ENCODE peak calls at places on chromosomes 16 and 17, in four cellular contexts. Y, Z, S and C are unnamed samples.

GRCh38 chr17:58328195-58329034 is at the start of gene TSPOAP1:
- DNase-seq in Y (peak; percentile 83), Z (no peak), S (no peak), C (no peak)

GRCh38 chr17:41666336-41666680 is 22.4 kb upstream of the EIF1 start:
- DNase-seq in Y (peak; percentile 78), Z (peak; percentile 80), S (peak; percentile 55), C (no peak)

GRCh38 chr16:85321856-85322271 is 209.6 kb upstream of the CIBAR2 start:
- DNase-seq in Y (peak; percentile 88), Z (peak; percentile 94), S (peak; percentile 99), C (peak; percentile 95)

GRCh38 chr17:5131146-5131715 is 15.4 kb downstream of the USP6 start:
- DNase-seq in Y (no peak), Z (no peak), S (no peak), C (no peak)

GRCh38 chr17:57940653-57941329 is 14.4 kb downstream of the CUEDC1 start:
- DNase-seq in Y (no peak), Z (no peak), S (no peak), C (no peak)

GRCh38 chr17:77802811-77803220 is 155.7 kb upstream of the TNRC6C start:
- DNase-seq in Y (no peak), Z (peak; percentile 36), S (peak; percentile 74), C (no peak)

GRCh38 chr16:30526137-30526822 is at the start of gene ZNF768:
- DNase-seq in Y (peak; percentile 81), Z (peak; percentile 30), S (peak; percentile 26), C (no peak)

GRCh38 chr16:3235856-3236669 is 1.1 kb upstream of the ZNF200 start:
- DNase-seq in Y (peak; percentile 83), Z (no peak), S (no peak), C (no peak)

GRCh38 chr16:57266531-57267268 is 17.8 kb downstream of the PLLP start:
- DNase-seq in Y (peak; percentile 3), Z (no peak), S (no peak), C (no peak)

GRCh38 chr16:86306046-86306644 is 204.2 kb upstream of the FOXF1 start:
- DNase-seq in Y (no peak), Z (peak; percentile 59), S (no peak), C (no peak)

GRCh38 chr16:81817296-81817695 is 38.2 kb downstream of the PLCG2 start:
- DNase-seq in Y (no peak), Z (no peak), S (no peak), C (no peak)

GRCh38 chr17:78356163-78356713 is 3.6 kb downstream of the SOCS3 start:
- DNase-seq in Y (peak; percentile 87), Z (peak; percentile 94), S (peak; percentile 76), C (peak; percentile 65)

GRCh38 chr17:28514571-28515002 is 8.4 kb downstream of the FOXN1 start:
- DNase-seq in Y (peak; percentile 89), Z (no peak), S (no peak), C (no peak)

GRCh38 chr17:32323784-32324590 is 18.0 kb downstream of the C17orf75 start:
- DNase-seq in Y (no peak), Z (peak; percentile 52), S (no peak), C (no peak)

GRCh38 chr17:16391451-16391850 is 10.6 kb downstream of the UBB start:
- DNase-seq in Y (no peak), Z (no peak), S (no peak), C (no peak)

GRCh38 chr16:24514096-24514495 is 25.3 kb upstream of the RBBP6 start:
- DNase-seq in Y (no peak), Z (no peak), S (no peak), C (no peak)

GRCh38 chr16:27273670-27274522 is 5.3 kb upstream of the NSMCE1 start:
- DNase-seq in Y (no peak), Z (peak; percentile 83), S (no peak), C (no peak)

GRCh38 chr17:16662936-16663335 is 9.3 kb upstream of the ZNF624 start:
- DNase-seq in Y (no peak), Z (no peak), S (no peak), C (no peak)

GRCh38 chr17:76493505-76494167 is 7.6 kb downstream of the RHBDF2 start:
- DNase-seq in Y (peak; percentile 78), Z (peak; percentile 17), S (no peak), C (no peak)

GRCh38 chr16:3036726-3037315 is at the start of gene BICDL2:
- DNase-seq in Y (peak; percentile 89), Z (no peak), S (no peak), C (no peak)

GRCh38 chr16:892006-892405 is 78.8 kb downstream of the LMF1 start:
- DNase-seq in Y (no peak), Z (no peak), S (no peak), C (no peak)

GRCh38 chr17:12730931-12731521 is 58.3 kb upstream of the ARHGAP44 start:
- DNase-seq in Y (peak; percentile 76), Z (peak; percentile 30), S (peak; percentile 49), C (no peak)

GRCh38 chr16:81523387-81524115 is 78.9 kb downstream of the CMIP start:
- DNase-seq in Y (peak; percentile 46), Z (peak; percentile 49), S (peak; percentile 70), C (no peak)

GRCh38 chr16:31513126-31513525 is 4.9 kb upstream of the RUSF1 start:
- DNase-seq in Y (no peak), Z (peak; percentile 55), S (peak; percentile 59), C (no peak)

GRCh38 chr17:60398227-60398959 is 6.5 kb upstream of the USP32 start:
- DNase-seq in Y (no peak), Z (no peak), S (no peak), C (no peak)

GRCh38 chr17:79919164-79919585 is 79.9 kb upstream of the CBX4 start:
- DNase-seq in Y (peak; percentile 95), Z (no peak), S (peak; percentile 55), C (peak; percentile 7)

GRCh38 chr17:60442271-60443201 is 20.2 kb downstream of the CHCT1 start:
- DNase-seq in Y (no peak), Z (peak; percentile 50), S (no peak), C (no peak)

GRCh38 chr17:48541574-48542113 is 3.3 kb downstream of the HOXB2 start:
- DNase-seq in Y (peak; percentile 63), Z (no peak), S (peak; percentile 86), C (no peak)

GRCh38 chr16:10886739-10887269 is 9.8 kb downstream of the CIITA start:
- DNase-seq in Y (no peak), Z (no peak), S (no peak), C (no peak)

GRCh38 chr17:46851029-46851741 is at the start of gene WNT9B:
- DNase-seq in Y (no peak), Z (no peak), S (no peak), C (no peak)

GRCh38 chr16:48511071-48511540 is 98.9 kb downstream of the N4BP1 start:
- DNase-seq in Y (no peak), Z (peak; percentile 56), S (peak; percentile 79), C (no peak)

GRCh38 chr16:12211870-12212690 is 235.5 kb downstream of the SNX29 start:
- DNase-seq in Y (no peak), Z (no peak), S (no peak), C (no peak)

GRCh38 chr17:16288860-16289571 is 64.3 kb downstream of the CENPV start:
- DNase-seq in Y (no peak), Z (peak; percentile 27), S (no peak), C (no peak)

GRCh38 chr17:13981881-13982280 is 87.4 kb upstream of the COX10 start:
- DNase-seq in Y (no peak), Z (peak; percentile 51), S (no peak), C (no peak)

GRCh38 chr17:13977837-13978236 is 91.5 kb upstream of the COX10 start:
- DNase-seq in Y (no peak), Z (no peak), S (no peak), C (no peak)

DNA sequence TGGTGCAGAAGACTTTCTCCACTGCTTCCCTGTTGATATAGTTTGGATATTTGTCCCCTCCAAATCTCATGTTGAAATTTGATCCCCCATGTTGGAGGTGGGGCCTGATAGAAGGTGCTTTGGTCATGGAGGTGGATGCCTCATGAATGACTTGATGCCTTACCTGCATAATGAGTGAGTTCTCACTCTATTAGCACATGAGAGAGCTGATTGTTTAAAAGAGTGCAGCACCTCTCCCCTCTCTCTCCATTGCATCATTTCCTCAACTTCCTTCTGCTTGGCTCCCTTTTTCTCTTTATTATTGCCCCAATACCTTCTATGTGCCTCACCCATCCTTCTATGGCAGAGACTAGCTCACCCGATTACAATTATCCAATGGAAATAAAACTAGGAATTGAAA is 90.8 kb upstream of the COX10 start:
- DNase-seq in Y (no peak), Z (no peak), S (no peak), C (no peak)
- TF ChIP-seq CTCF in Y (no peak), Z (no peak), S (no peak), C (no peak)

DNA sequence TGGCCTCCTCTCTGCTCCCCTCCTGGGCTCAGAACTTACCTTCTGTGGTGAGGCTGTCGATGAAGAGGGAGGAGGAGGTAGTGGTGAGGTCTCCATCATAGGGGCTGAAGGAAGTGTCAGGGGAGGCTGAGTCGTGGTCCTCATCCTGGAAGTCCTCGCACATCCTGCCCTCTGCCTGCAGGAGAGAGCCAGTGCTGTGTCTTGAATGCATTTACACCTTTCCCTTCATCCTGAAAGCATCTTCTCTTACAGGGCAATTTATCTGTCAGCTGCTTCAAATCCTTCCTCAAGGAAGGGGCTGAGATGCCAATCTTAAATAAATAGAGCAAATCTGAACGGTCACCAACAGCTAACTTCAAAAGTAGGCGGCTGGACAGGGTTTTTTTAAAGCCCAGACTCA is 73.6 kb downstream of the PLXDC1 start:
- DNase-seq in Y (no peak), Z (no peak), S (no peak), C (no peak)
- TF ChIP-seq CTCF in Y (no peak), Z (peak; percentile 38), S (peak; percentile 4), C (peak; percentile 0)

DNA sequence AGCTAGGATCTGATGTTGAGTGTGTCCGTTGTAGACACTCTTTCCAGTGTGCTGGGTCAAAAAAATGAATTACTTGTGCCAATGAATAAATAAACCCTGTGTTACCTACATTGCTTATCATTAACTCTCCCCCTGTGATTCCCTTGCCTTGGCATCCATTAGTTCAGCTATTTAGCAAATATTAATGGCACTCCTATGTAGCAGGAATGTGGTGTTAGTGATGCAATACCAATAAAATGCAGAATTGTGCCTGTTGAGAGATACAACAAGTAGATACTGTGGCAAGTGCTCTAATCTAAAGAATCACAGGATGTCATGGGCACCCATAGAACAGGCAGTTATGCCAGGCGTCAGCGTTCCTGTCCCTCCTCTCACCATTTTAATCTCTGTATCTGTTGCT is 343.2 kb downstream of the PMP22 start:
- DNase-seq in Y (no peak), Z (peak; percentile 14), S (no peak), C (no peak)
- TF ChIP-seq CTCF in Y (no peak), Z (no peak), S (no peak), C (no peak)

GRCh38 chr16:70589998-70590471 is 56.3 kb upstream of the IL34 start:
- DNase-seq in Y (peak; percentile 57), Z (peak; percentile 75), S (peak; percentile 82), C (peak; percentile 34)
- TF ChIP-seq CTCF in Y (no peak), Z (no peak), S (no peak), C (no peak)

GRCh38 chr16:50368410-50369132 is at the start of gene BRD7:
- DNase-seq in Y (peak; percentile 72), Z (peak; percentile 50), S (peak; percentile 68), C (no peak)
- TF ChIP-seq CTCF in Y (no peak), Z (no peak), S (peak; percentile 22), C (peak; percentile 15)